ENCODE peak calls at places on chromosomes 1 and 21, in nine cellular contexts. One of them, this sample, is unnamed.

GRCh38 chr1:24899581-24900485 is 30.2 kb downstream of the RUNX3 start:
- DNase-seq in mesendoderm: no peak
- DNase-seq in NCI-H187: no peak
- DNase-seq in WTC11: no peak
- DNase-seq in activated CD8-positive, alpha-beta memory T cell treated with anti-CD3 and anti-CD28 coated beads, Interleukin-2, amount 50 U/mL, for 48 hours: peak; percentile 68
- DNase-seq in HuH-7.5: no peak
- DNase-seq in RWPE1: no peak
- DNase-seq in NB4: peak; percentile 24
- DNase-seq in heart right ventricle: no peak
- DNase-seq in this sample: no peak

GRCh38 chr1:17569200-17570139 is 30.0 kb downstream of the ARHGEF10L start:
- DNase-seq in WTC11: no peak
- DNase-seq in RWPE1: no peak
- DNase-seq in NB4: peak; percentile 78
- DNase-seq in heart right ventricle: peak; percentile 76
- DNase-seq in HuH-7.5: no peak
- DNase-seq in mesendoderm: peak; percentile 74
- DNase-seq in activated CD8-positive, alpha-beta memory T cell treated with anti-CD3 and anti-CD28 coated beads, Interleukin-2, amount 50 U/mL, for 48 hours: no peak
- DNase-seq in NCI-H187: no peak
- DNase-seq in this sample: no peak

GRCh38 chr1:16324456-16324890 is 27.8 kb downstream of the FBXO42 start:
- DNase-seq in WTC11: no peak
- DNase-seq in NB4: no peak
- DNase-seq in NCI-H187: no peak
- DNase-seq in HuH-7.5: no peak
- DNase-seq in mesendoderm: peak; percentile 48
- DNase-seq in heart right ventricle: no peak
- DNase-seq in activated CD8-positive, alpha-beta memory T cell treated with anti-CD3 and anti-CD28 coated beads, Interleukin-2, amount 50 U/mL, for 48 hours: no peak
- DNase-seq in RWPE1: peak; percentile 34
- DNase-seq in this sample: no peak

GRCh38 chr1:114758251-114758832 is 558 bp upstream of the CSDE1 start:
- DNase-seq in mesendoderm: peak; percentile 16
- DNase-seq in activated CD8-positive, alpha-beta memory T cell treated with anti-CD3 and anti-CD28 coated beads, Interleukin-2, amount 50 U/mL, for 48 hours: no peak
- DNase-seq in RWPE1: peak; percentile 25
- DNase-seq in NB4: peak; percentile 27
- DNase-seq in HuH-7.5: peak; percentile 12
- DNase-seq in WTC11: no peak
- DNase-seq in NCI-H187: no peak
- DNase-seq in heart right ventricle: no peak
- DNase-seq in this sample: no peak

GRCh38 chr1:179164494-179164893 is 65.0 kb downstream of the ABL2 start:
- DNase-seq in heart right ventricle: no peak
- DNase-seq in RWPE1: peak; percentile 44
- DNase-seq in activated CD8-positive, alpha-beta memory T cell treated with anti-CD3 and anti-CD28 coated beads, Interleukin-2, amount 50 U/mL, for 48 hours: no peak
- DNase-seq in WTC11: no peak
- DNase-seq in NB4: no peak
- DNase-seq in mesendoderm: peak; percentile 89
- DNase-seq in NCI-H187: no peak
- DNase-seq in HuH-7.5: no peak
- DNase-seq in this sample: no peak

GRCh38 chr1:236677641-236678235 is 8.6 kb upstream of the ACTN2 start:
- DNase-seq in NB4: peak; percentile 86
- DNase-seq in mesendoderm: peak; percentile 83
- DNase-seq in NCI-H187: no peak
- DNase-seq in RWPE1: no peak
- DNase-seq in heart right ventricle: no peak
- DNase-seq in HuH-7.5: no peak
- DNase-seq in WTC11: no peak
- DNase-seq in activated CD8-positive, alpha-beta memory T cell treated with anti-CD3 and anti-CD28 coated beads, Interleukin-2, amount 50 U/mL, for 48 hours: no peak
- DNase-seq in this sample: no peak

GRCh38 chr1:42085596-42085995 is 67.6 kb upstream of the GUCA2B start:
- DNase-seq in WTC11: no peak
- DNase-seq in heart right ventricle: no peak
- DNase-seq in activated CD8-positive, alpha-beta memory T cell treated with anti-CD3 and anti-CD28 coated beads, Interleukin-2, amount 50 U/mL, for 48 hours: no peak
- DNase-seq in NCI-H187: no peak
- DNase-seq in mesendoderm: peak; percentile 8
- DNase-seq in RWPE1: no peak
- DNase-seq in NB4: no peak
- DNase-seq in HuH-7.5: no peak
- DNase-seq in this sample: no peak

GRCh38 chr1:15196807-15197530 is 43.4 kb downstream of the TMEM51 start:
- DNase-seq in HuH-7.5: no peak
- DNase-seq in mesendoderm: peak; percentile 81
- DNase-seq in heart right ventricle: no peak
- DNase-seq in NCI-H187: no peak
- DNase-seq in WTC11: peak; percentile 24
- DNase-seq in NB4: no peak
- DNase-seq in activated CD8-positive, alpha-beta memory T cell treated with anti-CD3 and anti-CD28 coated beads, Interleukin-2, amount 50 U/mL, for 48 hours: no peak
- DNase-seq in RWPE1: no peak
- DNase-seq in this sample: no peak

GRCh38 chr1:50308883-50309282 is 114.4 kb downstream of the DMRTA2 start:
- DNase-seq in NB4: peak; percentile 62
- DNase-seq in heart right ventricle: peak; percentile 18
- DNase-seq in HuH-7.5: peak; percentile 37
- DNase-seq in WTC11: peak; percentile 79
- DNase-seq in NCI-H187: no peak
- DNase-seq in activated CD8-positive, alpha-beta memory T cell treated with anti-CD3 and anti-CD28 coated beads, Interleukin-2, amount 50 U/mL, for 48 hours: no peak
- DNase-seq in mesendoderm: peak; percentile 83
- DNase-seq in RWPE1: peak; percentile 49
- DNase-seq in this sample: no peak

GRCh38 chr1:159929155-159930051 is 4.1 kb upstream of the TAGLN2 start:
- DNase-seq in activated CD8-positive, alpha-beta memory T cell treated with anti-CD3 and anti-CD28 coated beads, Interleukin-2, amount 50 U/mL, for 48 hours: no peak
- DNase-seq in heart right ventricle: peak; percentile 26
- DNase-seq in WTC11: peak; percentile 77
- DNase-seq in HuH-7.5: no peak
- DNase-seq in mesendoderm: no peak
- DNase-seq in RWPE1: no peak
- DNase-seq in NCI-H187: no peak
- DNase-seq in NB4: no peak
- DNase-seq in this sample: no peak

GRCh38 chr1:42343049-42343448 is 8.0 kb upstream of the FOXJ3 start:
- DNase-seq in WTC11: no peak
- DNase-seq in activated CD8-positive, alpha-beta memory T cell treated with anti-CD3 and anti-CD28 coated beads, Interleukin-2, amount 50 U/mL, for 48 hours: no peak
- DNase-seq in heart right ventricle: no peak
- DNase-seq in NCI-H187: no peak
- DNase-seq in mesendoderm: no peak
- DNase-seq in NB4: no peak
- DNase-seq in HuH-7.5: no peak
- DNase-seq in RWPE1: no peak
- DNase-seq in this sample: no peak

GRCh38 chr1:217889401-217889800 is 258.3 kb downstream of the SPATA17 start:
- DNase-seq in RWPE1: no peak
- DNase-seq in activated CD8-positive, alpha-beta memory T cell treated with anti-CD3 and anti-CD28 coated beads, Interleukin-2, amount 50 U/mL, for 48 hours: no peak
- DNase-seq in NB4: peak; percentile 8
- DNase-seq in heart right ventricle: peak; percentile 14
- DNase-seq in mesendoderm: peak; percentile 82
- DNase-seq in WTC11: peak; percentile 90
- DNase-seq in NCI-H187: no peak
- DNase-seq in HuH-7.5: no peak
- DNase-seq in this sample: no peak

GRCh38 chr21:46004168-46004861 is 22.7 kb downstream of the COL6A1 start:
- DNase-seq in WTC11: no peak
- DNase-seq in mesendoderm: no peak
- DNase-seq in NB4: no peak
- DNase-seq in RWPE1: no peak
- DNase-seq in activated CD8-positive, alpha-beta memory T cell treated with anti-CD3 and anti-CD28 coated beads, Interleukin-2, amount 50 U/mL, for 48 hours: peak; percentile 33
- DNase-seq in HuH-7.5: no peak
- DNase-seq in NCI-H187: no peak
- DNase-seq in heart right ventricle: peak; percentile 24
- DNase-seq in this sample: no peak

GRCh38 chr1:118101445-118101844 is 83.6 kb downstream of the SPAG17 start:
- DNase-seq in NCI-H187: no peak
- DNase-seq in HuH-7.5: no peak
- DNase-seq in mesendoderm: no peak
- DNase-seq in RWPE1: peak; percentile 41
- DNase-seq in WTC11: no peak
- DNase-seq in activated CD8-positive, alpha-beta memory T cell treated with anti-CD3 and anti-CD28 coated beads, Interleukin-2, amount 50 U/mL, for 48 hours: no peak
- DNase-seq in NB4: no peak
- DNase-seq in heart right ventricle: no peak
- DNase-seq in this sample: no peak

This sample was measured in NCI-H1105.